ENCODE peak calls at places on chromosomes 7 and 10, in seven cellular contexts. D is neural crest cell; O is left cardiac atrium; L is NCI-H345; V is GM23338; Z is M059J; X is activated T-cell treated with anti-CD3 and anti-CD28 coated beads, Interleukin-2, amount 50 U/mL, for 4 hours. N is an unnamed sample.

GRCh38 chr7:129784437-129784782 is 168.3 kb downstream of the UBE2H start:
- DNase-seq in D (no peak), O (no peak), L (no peak), V (no peak), Z (no peak), X (no peak), N (no peak)

GRCh38 chr10:112663181-112663879 is 216.3 kb downstream of the VTI1A start:
- DNase-seq in D (no peak), O (no peak), L (no peak), V (no peak), Z (peak; percentile 82), X (no peak), N (peak; percentile 56)

GRCh38 chr10:124447741-124448466 is 1.9 kb downstream of the NKX1-2 start:
- DNase-seq in D (no peak), O (no peak), L (peak; percentile 6), V (peak; percentile 84), Z (no peak), X (no peak), N (no peak)

GRCh38 chr10:69438531-69439349 is 12.5 kb upstream of the TSPAN15 start:
- DNase-seq in D (no peak), O (no peak), L (no peak), V (no peak), Z (peak; percentile 88), X (no peak), N (peak; percentile 4)

GRCh38 chr10:73773152-73773879 is 8.5 kb upstream of the CHCHD1 start:
- DNase-seq in D (no peak), O (no peak), L (no peak), V (no peak), Z (no peak), X (no peak), N (no peak)

GRCh38 chr7:26681819-26682418 is 182.5 kb downstream of the SKAP2 start:
- DNase-seq in D (no peak), O (no peak), L (peak; percentile 38), V (peak; percentile 43), Z (peak; percentile 36), X (peak; percentile 5), N (peak; percentile 53)

GRCh38 chr7:1252543-1253090 is 19.9 kb downstream of the UNCX start:
- DNase-seq in D (no peak), O (no peak), L (no peak), V (no peak), Z (no peak), X (no peak), N (no peak)

GRCh38 chr10:1382711-1383110 is 326.5 kb downstream of the WDR37 start:
- DNase-seq in D (no peak), O (no peak), L (no peak), V (no peak), Z (no peak), X (no peak), N (no peak)

GRCh38 chr7:34191041-34191440 is 285.7 kb downstream of the BMPER start:
- DNase-seq in D (no peak), O (no peak), L (no peak), V (no peak), Z (no peak), X (no peak), N (no peak)

GRCh38 chr10:2143213-2143882 is 406.0 kb upstream of the ADARB2 start:
- DNase-seq in D (no peak), O (no peak), L (no peak), V (no peak), Z (no peak), X (no peak), N (no peak)

GRCh38 chr7:37212526-37212925 is 236.1 kb downstream of the ELMO1 start:
- DNase-seq in D (no peak), O (no peak), L (no peak), V (no peak), Z (no peak), X (no peak), N (no peak)

GRCh38 chr10:36349445-36350063 is 707.5 kb upstream of the FZD8 start:
- DNase-seq in D (no peak), O (no peak), L (no peak), V (peak; percentile 6), Z (peak; percentile 88), X (no peak), N (peak; percentile 73)

GRCh38 chr7:12581897-12582296 is 11.4 kb downstream of the SCIN start:
- DNase-seq in D (no peak), O (no peak), L (no peak), V (no peak), Z (no peak), X (no peak), N (no peak)

GRCh38 chr7:47943676-47944474 is 4.4 kb downstream of the PKD1L1 start:
- DNase-seq in D (no peak), O (no peak), L (no peak), V (no peak), Z (no peak), X (no peak), N (no peak)

GRCh38 chr10:119233123-119233820 is 25.9 kb downstream of the GRK5 start:
- DNase-seq in D (no peak), O (no peak), L (no peak), V (no peak), Z (peak; percentile 73), X (no peak), N (no peak)

GRCh38 chr10:109696981-109697775 is 226.1 kb downstream of the XPNPEP1 start:
- DNase-seq in D (no peak), O (no peak), L (no peak), V (no peak), Z (no peak), X (no peak), N (no peak)

GRCh38 chr10:63712717-63713115 is 191.5 kb downstream of the REEP3 start:
- DNase-seq in D (no peak), O (no peak), L (no peak), V (no peak), Z (no peak), X (no peak), N (no peak)

GRCh38 chr10:5563237-5563961 is 38.6 kb downstream of the CALML3 start:
- DNase-seq in D (no peak), O (no peak), L (no peak), V (no peak), Z (peak; percentile 70), X (no peak), N (no peak)

GRCh38 chr10:123331438-123331837 is 177.2 kb downstream of the BUB3 start:
- DNase-seq in D (no peak), O (no peak), L (no peak), V (no peak), Z (peak; percentile 27), X (no peak), N (peak; percentile 5)

GRCh38 chr10:23581906-23582305 is 143.0 kb downstream of the OTUD1 start:
- DNase-seq in D (no peak), O (no peak), L (no peak), V (no peak), Z (no peak), X (no peak), N (no peak)

GRCh38 chr7:144378651-144379050 is 23.4 kb downstream of the ARHGEF5 start:
- DNase-seq in D (no peak), O (no peak), L (no peak), V (no peak), Z (peak; percentile 68), X (no peak), N (peak; percentile 15)

GRCh38 chr10:102410427-102411073 is 8.0 kb downstream of the PSD start:
- DNase-seq in D (peak; percentile 52), O (no peak), L (no peak), V (peak; percentile 80), Z (no peak), X (peak; percentile 73), N (no peak)

GRCh38 chr10:43229208-43230061 is 37.4 kb downstream of the RASGEF1A start:
- DNase-seq in D (no peak), O (peak; percentile 26), L (no peak), V (peak; percentile 78), Z (no peak), X (peak; percentile 43), N (no peak)

GRCh38 chr7:51127618-51127904 is 189.0 kb downstream of the COBL start:
- DNase-seq in D (no peak), O (no peak), L (no peak), V (no peak), Z (no peak), X (no peak), N (no peak)

GRCh38 chr7:53420550-53420949 is 385.1 kb downstream of the POM121L12 start:
- DNase-seq in D (no peak), O (no peak), L (no peak), V (no peak), Z (no peak), X (no peak), N (no peak)

GRCh38 chr10:131775444-131775832 is 125.4 kb upstream of the PPP2R2D start:
- DNase-seq in D (no peak), O (no peak), L (no peak), V (no peak), Z (no peak), X (no peak), N (no peak)

GRCh38 chr10:104638861-104639594 is 2.1 kb upstream of the SORCS3 start:
- DNase-seq in D (peak; percentile 61), O (no peak), L (peak; percentile 28), V (peak; percentile 89), Z (no peak), X (no peak), N (no peak)

GRCh38 chr7:18570890-18571478 is 75.4 kb downstream of the HDAC9 start:
- DNase-seq in D (no peak), O (no peak), L (peak; percentile 36), V (peak; percentile 44), Z (peak; percentile 70), X (no peak), N (peak; percentile 71)

GRCh38 chr10:95793401-95794045 is 37.6 kb downstream of the ENTPD1 start:
- DNase-seq in D (no peak), O (no peak), L (no peak), V (no peak), Z (no peak), X (no peak), N (no peak)

GRCh38 chr7:158529181-158530096 is 58.2 kb downstream of the PTPRN2 start:
- DNase-seq in D (no peak), O (no peak), L (no peak), V (no peak), Z (no peak), X (no peak), N (no peak)